ENCODE peak calls at places on chromosomes 5 and 9, in five cellular contexts. O, L, E, Z and S are unnamed samples.
A peak's percentile ranks its signal among the peaks of the same experiment; 100 is the strongest.

GRCh38 chr9:104682642-104683041 is 11.7 kb upstream of the OR13D1 start:
- DNase-seq in O (no peak), Z (peak; percentile 13), L (no peak), E (no peak), S (peak; percentile 25)

GRCh38 chr5:114360816-114361723 is 800 bp upstream of the KCNN2 start:
- DNase-seq in L (peak; percentile 86), E (peak; percentile 92), O (no peak), Z (peak; percentile 73), S (peak; percentile 81)

GRCh38 chr9:127307802-127308201 is 43.2 kb downstream of the GARNL3 start:
- DNase-seq in Z (no peak), O (no peak), E (no peak), L (no peak), S (no peak)

GRCh38 chr5:14452685-14453084 is 128.9 kb upstream of the OTULINL start:
- DNase-seq in E (no peak), L (no peak), O (no peak), Z (no peak), S (no peak)

GRCh38 chr5:132426525-132427138 is 57.1 kb downstream of the SLC22A5 start:
- DNase-seq in E (peak; percentile 78), O (peak; percentile 89), L (peak; percentile 51), Z (peak; percentile 67), S (peak; percentile 58)

GRCh38 chr9:89593776-89594427 is 10.9 kb upstream of the GADD45G start:
- DNase-seq in Z (peak; percentile 76), E (peak; percentile 86), L (peak; percentile 87), O (peak; percentile 68), S (peak; percentile 70)

GRCh38 chr5:73948720-73949119 is 322.7 kb downstream of the ARHGEF28 start:
- DNase-seq in E (no peak), L (no peak), Z (no peak), O (no peak), S (no peak)

GRCh38 chr9:119094086-119094485 is 275.1 kb downstream of the BRINP1 start:
- DNase-seq in Z (no peak), L (no peak), E (no peak), O (no peak), S (no peak)

GRCh38 chr5:38258319-38259061 is at the start of gene EGFLAM:
- DNase-seq in Z (no peak), E (peak; percentile 75), O (no peak), L (peak; percentile 81), S (no peak)

GRCh38 chr5:179486596-179487051 is 63.7 kb upstream of the RUFY1 start:
- DNase-seq in Z (no peak), L (no peak), E (no peak), O (no peak), S (no peak)

GRCh38 chr5:168899673-168900072 is 320.5 kb upstream of the PANK3 start:
- DNase-seq in O (no peak), L (no peak), Z (no peak), E (no peak), S (no peak)

GRCh38 chr9:89481161-89481915 is 16.6 kb downstream of the SEMA4D start:
- DNase-seq in Z (no peak), O (no peak), L (no peak), E (no peak), S (no peak)

GRCh38 chr5:98042521-98042920 is 730.9 kb upstream of the RGMB start:
- DNase-seq in L (no peak), Z (no peak), O (no peak), E (no peak), S (no peak)

GRCh38 chr9:75996726-75997125 is 106.3 kb downstream of the PCSK5 start:
- DNase-seq in L (no peak), Z (no peak), O (no peak), E (no peak), S (no peak)

GRCh38 chr5:59525957-59526356 is 367.6 kb downstream of the PDE4D start:
- DNase-seq in L (no peak), E (no peak), Z (no peak), O (no peak), S (no peak)

GRCh38 chr5:115098041-115098702 is 71.5 kb downstream of the TRIM36 start:
- DNase-seq in E (no peak), Z (peak; percentile 57), L (no peak), O (no peak), S (peak; percentile 57)

GRCh38 chr5:45568813-45569212 is 127.4 kb downstream of the HCN1 start:
- DNase-seq in E (no peak), L (no peak), Z (no peak), O (no peak), S (no peak)

GRCh38 chr5:95114902-95115301 is 170.0 kb downstream of the MCTP1 start:
- DNase-seq in Z (no peak), O (no peak), L (no peak), E (no peak), S (no peak)

GRCh38 chr5:95113489-95113888 is 171.4 kb downstream of the MCTP1 start:
- DNase-seq in E (peak; percentile 43), Z (no peak), O (no peak), L (no peak), S (no peak)

GRCh38 chr5:95114305-95114704 is 170.6 kb downstream of the MCTP1 start:
- DNase-seq in O (no peak), L (no peak), E (no peak), Z (no peak), S (no peak)

GRCh38 chr5:95110112-95110511 is 174.8 kb downstream of the MCTP1 start:
- DNase-seq in O (no peak), L (no peak), E (no peak), Z (no peak), S (no peak)

DNA sequence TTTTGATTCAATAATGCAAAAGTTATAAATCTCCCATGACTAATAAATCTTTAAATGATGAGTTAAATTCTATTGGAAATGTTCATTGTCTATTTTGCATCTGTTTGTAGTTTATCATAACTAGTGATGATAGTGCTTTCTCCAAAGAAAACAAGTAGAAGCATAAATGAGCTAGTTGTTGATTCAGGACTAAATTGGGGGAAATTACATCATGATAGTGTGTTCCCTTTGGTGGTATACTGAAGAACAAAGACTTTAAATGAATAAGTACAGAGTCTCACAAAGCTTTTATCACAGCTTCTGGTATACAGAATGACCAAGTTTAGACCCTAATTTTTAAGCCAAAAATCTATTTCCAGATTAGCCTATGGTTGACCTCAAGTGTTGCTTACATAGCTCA is 173.8 kb downstream of the MCTP1 start:
- DNase-seq in Z (no peak), L (no peak), O (no peak), E (no peak), S (no peak)
- TF ChIP-seq CTCF in Z (no peak), L (no peak), O (no peak), E (no peak), S (no peak)

GRCh38 chr9:2859776-2860379 is 16.0 kb upstream of the PUM3 start:
- DNase-seq in Z (peak; percentile 44), L (peak; percentile 81), O (peak; percentile 67), E (peak; percentile 76), S (peak; percentile 44)
- TF ChIP-seq CTCF in Z (peak; percentile 77), L (peak; percentile 82), O (peak; percentile 66), E (peak; percentile 91), S (peak; percentile 85)

GRCh38 chr5:42656661-42657035 is 100.0 kb upstream of the CCDC152 start:
- DNase-seq in O (no peak), L (no peak), Z (no peak), E (no peak), S (no peak)
- TF ChIP-seq CTCF in O (no peak), L (no peak), Z (no peak), E (no peak), S (no peak)

GRCh38 chr5:78679905-78680304 is 31.3 kb upstream of the LHFPL2 start:
- DNase-seq in Z (no peak), L (no peak), E (no peak), O (no peak), S (no peak)

GRCh38 chr5:78672154-78672553 is 23.6 kb upstream of the LHFPL2 start:
- DNase-seq in O (no peak), E (no peak), L (no peak), Z (no peak), S (no peak)

GRCh38 chr5:78675956-78676727 is 27.6 kb upstream of the LHFPL2 start:
- DNase-seq in L (no peak), E (no peak), O (no peak), Z (no peak), S (no peak)

GRCh38 chr5:78677777-78678668 is 29.5 kb upstream of the LHFPL2 start:
- DNase-seq in O (no peak), L (no peak), E (no peak), Z (peak; percentile 48), S (peak; percentile 18)
- TF ChIP-seq CTCF in O (no peak), L (no peak), E (no peak), Z (no peak), S (no peak)

GRCh38 chr5:116573617-116574431 is 799 bp downstream of the SEMA6A start:
- DNase-seq in E (no peak), O (peak; percentile 47), Z (peak; percentile 44), L (no peak), S (peak; percentile 45)

GRCh38 chr5:116575635-116576042 is 1.0 kb upstream of the SEMA6A start:
- DNase-seq in L (peak; percentile 73), Z (no peak), O (no peak), E (peak; percentile 64), S (peak; percentile 32)

GRCh38 chr5:116576043-116576713 is 1.6 kb upstream of the SEMA6A start:
- DNase-seq in E (peak; percentile 93), L (peak; percentile 91), Z (peak; percentile 87), O (peak; percentile 63), S (peak; percentile 89)

GRCh38 chr5:116573279-116573616 is 1.4 kb downstream of the SEMA6A start:
- DNase-seq in O (peak; percentile 47), E (no peak), L (peak; percentile 55), Z (peak; percentile 33), S (peak; percentile 34)

GRCh38 chr5:116574682-116575634 is at the start of gene SEMA6A:
- DNase-seq in Z (peak; percentile 88), L (peak; percentile 98), E (peak; percentile 97), O (peak; percentile 86), S (peak; percentile 91)
- TF ChIP-seq CTCF in Z (no peak), L (peak; percentile 25), E (peak; percentile 50), O (no peak), S (no peak)

GRCh38 chr5:10828241-10828640 is 67.2 kb upstream of the DAP start:
- DNase-seq in E (no peak), Z (no peak), L (no peak), O (no peak), S (no peak)

GRCh38 chr5:10826971-10827370 is 65.9 kb upstream of the DAP start:
- DNase-seq in O (no peak), Z (no peak), E (no peak), L (no peak), S (no peak)

GRCh38 chr5:10831416-10831815 is 70.4 kb upstream of the DAP start:
- DNase-seq in E (no peak), L (no peak), O (no peak), Z (no peak), S (no peak)

GRCh38 chr5:10827571-10827970 is 66.5 kb upstream of the DAP start:
- DNase-seq in Z (no peak), E (no peak), O (no peak), L (no peak), S (no peak)

GRCh38 chr5:10825897-10826644 is 65.0 kb upstream of the DAP start:
- DNase-seq in L (peak; percentile 54), Z (peak; percentile 21), E (no peak), O (no peak), S (no peak)
- TF ChIP-seq CTCF in L (no peak), Z (peak; percentile 6), E (peak; percentile 62), O (no peak), S (no peak)

GRCh38 chr5:129094924-129095797 is 612 bp downstream of the ISOC1 start:
- DNase-seq in L (peak; percentile 81), E (no peak), O (peak; percentile 87), Z (peak; percentile 74), S (peak; percentile 78)
- TF ChIP-seq CTCF in L (no peak), E (peak; percentile 29), O (peak; percentile 2), Z (peak; percentile 14), S (no peak)

GRCh38 chr9:112848316-112849151 is 42.1 kb downstream of the SLC46A2 start:
- DNase-seq in L (peak; percentile 51), O (no peak), Z (no peak), E (peak; percentile 55), S (no peak)
- TF ChIP-seq CTCF in L (no peak), O (no peak), Z (no peak), E (peak; percentile 41), S (no peak)